ENCODE peak calls at places on chromosomes 16 and 17, in seven cellular contexts. One of them, this sample, is unnamed.

GRCh38 chr16:81238296-81239011 is at the start of gene BCO1:
- DNase-seq in HEK293T: peak
- DNase-seq in stimulated activated effector memory CD8-positive, alpha-beta T cell treated with anti-CD3 and anti-CD28 coated beads, Interleukin-12 subunit alpha, Interleukin-12 subunit beta, amount 100 ng/mL, for 72 hours: no peak
- DNase-seq in ELF-1: peak
- DNase-seq in RCC 7860: peak
- DNase-seq in IMR-90: peak
- DNase-seq in AG04450: peak
- DNase-seq in this sample: no peak

GRCh38 chr17:43714338-43715149 is 44.0 kb downstream of the SOST start:
- DNase-seq in IMR-90: peak
- DNase-seq in AG04450: no peak
- DNase-seq in HEK293T: no peak
- DNase-seq in stimulated activated effector memory CD8-positive, alpha-beta T cell treated with anti-CD3 and anti-CD28 coated beads, Interleukin-12 subunit alpha, Interleukin-12 subunit beta, amount 100 ng/mL, for 72 hours: no peak
- DNase-seq in ELF-1: no peak
- DNase-seq in RCC 7860: peak
- DNase-seq in this sample: no peak

GRCh38 chr16:22671301-22672076 is 142.5 kb upstream of the HS3ST2 start:
- DNase-seq in IMR-90: peak
- DNase-seq in stimulated activated effector memory CD8-positive, alpha-beta T cell treated with anti-CD3 and anti-CD28 coated beads, Interleukin-12 subunit alpha, Interleukin-12 subunit beta, amount 100 ng/mL, for 72 hours: no peak
- DNase-seq in AG04450: no peak
- DNase-seq in ELF-1: no peak
- DNase-seq in RCC 7860: no peak
- DNase-seq in HEK293T: no peak
- DNase-seq in this sample: no peak

GRCh38 chr16:12293017-12293618 is 316.6 kb downstream of the SNX29 start:
- DNase-seq in ELF-1: no peak
- DNase-seq in AG04450: no peak
- DNase-seq in RCC 7860: no peak
- DNase-seq in HEK293T: no peak
- DNase-seq in stimulated activated effector memory CD8-positive, alpha-beta T cell treated with anti-CD3 and anti-CD28 coated beads, Interleukin-12 subunit alpha, Interleukin-12 subunit beta, amount 100 ng/mL, for 72 hours: no peak
- DNase-seq in IMR-90: peak
- DNase-seq in this sample: no peak

GRCh38 chr17:68087851-68088250 is 52.3 kb downstream of the KPNA2 start:
- DNase-seq in stimulated activated effector memory CD8-positive, alpha-beta T cell treated with anti-CD3 and anti-CD28 coated beads, Interleukin-12 subunit alpha, Interleukin-12 subunit beta, amount 100 ng/mL, for 72 hours: no peak
- DNase-seq in AG04450: no peak
- DNase-seq in HEK293T: no peak
- DNase-seq in RCC 7860: no peak
- DNase-seq in IMR-90: no peak
- DNase-seq in ELF-1: no peak
- DNase-seq in this sample: no peak

GRCh38 chr16:9338510-9338909 is 247.1 kb downstream of the HAPSTR1 start:
- DNase-seq in AG04450: no peak
- DNase-seq in RCC 7860: no peak
- DNase-seq in HEK293T: no peak
- DNase-seq in ELF-1: no peak
- DNase-seq in IMR-90: no peak
- DNase-seq in stimulated activated effector memory CD8-positive, alpha-beta T cell treated with anti-CD3 and anti-CD28 coated beads, Interleukin-12 subunit alpha, Interleukin-12 subunit beta, amount 100 ng/mL, for 72 hours: no peak
- DNase-seq in this sample: no peak

GRCh38 chr17:17466511-17466910 is 10.3 kb upstream of the MED9 start:
- DNase-seq in IMR-90: no peak
- DNase-seq in AG04450: no peak
- DNase-seq in HEK293T: no peak
- DNase-seq in ELF-1: no peak
- DNase-seq in RCC 7860: no peak
- DNase-seq in stimulated activated effector memory CD8-positive, alpha-beta T cell treated with anti-CD3 and anti-CD28 coated beads, Interleukin-12 subunit alpha, Interleukin-12 subunit beta, amount 100 ng/mL, for 72 hours: no peak
- DNase-seq in this sample: no peak

GRCh38 chr17:38750312-38751121 is 2.0 kb upstream of the PSMB3 start:
- DNase-seq in RCC 7860: peak
- DNase-seq in ELF-1: peak
- DNase-seq in stimulated activated effector memory CD8-positive, alpha-beta T cell treated with anti-CD3 and anti-CD28 coated beads, Interleukin-12 subunit alpha, Interleukin-12 subunit beta, amount 100 ng/mL, for 72 hours: no peak
- DNase-seq in IMR-90: peak
- DNase-seq in HEK293T: no peak
- DNase-seq in AG04450: no peak
- DNase-seq in this sample: no peak

GRCh38 chr17:61415374-61416210 is 15.9 kb downstream of the TBX2 start:
- DNase-seq in ELF-1: no peak
- DNase-seq in HEK293T: no peak
- DNase-seq in AG04450: no peak
- DNase-seq in RCC 7860: no peak
- DNase-seq in IMR-90: peak
- DNase-seq in stimulated activated effector memory CD8-positive, alpha-beta T cell treated with anti-CD3 and anti-CD28 coated beads, Interleukin-12 subunit alpha, Interleukin-12 subunit beta, amount 100 ng/mL, for 72 hours: no peak
- DNase-seq in this sample: no peak

GRCh38 chr17:73645050-73645871 is 1.0 kb upstream of the SDK2 start:
- DNase-seq in HEK293T: peak
- DNase-seq in stimulated activated effector memory CD8-positive, alpha-beta T cell treated with anti-CD3 and anti-CD28 coated beads, Interleukin-12 subunit alpha, Interleukin-12 subunit beta, amount 100 ng/mL, for 72 hours: no peak
- DNase-seq in RCC 7860: no peak
- DNase-seq in ELF-1: peak
- DNase-seq in IMR-90: no peak
- DNase-seq in AG04450: no peak
- DNase-seq in this sample: peak

GRCh38 chr17:17613708-17614114 is 22.2 kb upstream of the PEMT start:
- DNase-seq in RCC 7860: peak
- DNase-seq in IMR-90: peak
- DNase-seq in HEK293T: peak
- DNase-seq in stimulated activated effector memory CD8-positive, alpha-beta T cell treated with anti-CD3 and anti-CD28 coated beads, Interleukin-12 subunit alpha, Interleukin-12 subunit beta, amount 100 ng/mL, for 72 hours: peak
- DNase-seq in AG04450: peak
- DNase-seq in ELF-1: peak
- DNase-seq in this sample: no peak

GRCh38 chr17:71378036-71378435 is 742.8 kb upstream of the SOX9 start:
- DNase-seq in AG04450: no peak
- DNase-seq in stimulated activated effector memory CD8-positive, alpha-beta T cell treated with anti-CD3 and anti-CD28 coated beads, Interleukin-12 subunit alpha, Interleukin-12 subunit beta, amount 100 ng/mL, for 72 hours: no peak
- DNase-seq in RCC 7860: no peak
- DNase-seq in ELF-1: peak
- DNase-seq in IMR-90: no peak
- DNase-seq in HEK293T: no peak
- DNase-seq in this sample: no peak

GRCh38 chr16:87828071-87828971 is 41.0 kb downstream of the SLC7A5 start:
- DNase-seq in RCC 7860: no peak
- DNase-seq in ELF-1: no peak
- DNase-seq in HEK293T: no peak
- DNase-seq in IMR-90: no peak
- DNase-seq in stimulated activated effector memory CD8-positive, alpha-beta T cell treated with anti-CD3 and anti-CD28 coated beads, Interleukin-12 subunit alpha, Interleukin-12 subunit beta, amount 100 ng/mL, for 72 hours: no peak
- DNase-seq in AG04450: no peak
- DNase-seq in this sample: no peak

GRCh38 chr17:81254955-81255717 is 16.0 kb downstream of the NDUFAF8 start:
- DNase-seq in ELF-1: peak
- DNase-seq in HEK293T: peak
- DNase-seq in stimulated activated effector memory CD8-positive, alpha-beta T cell treated with anti-CD3 and anti-CD28 coated beads, Interleukin-12 subunit alpha, Interleukin-12 subunit beta, amount 100 ng/mL, for 72 hours: no peak
- DNase-seq in RCC 7860: no peak
- DNase-seq in IMR-90: peak
- DNase-seq in AG04450: peak
- DNase-seq in this sample: peak